ENCODE peak calls at places on chromosomes 13 and 19, in seven cellular contexts. A is A549; Y is NCI-H1092; F is CD8-positive, alpha-beta memory T cell; B is aorta; V is H54; K is stimulated activated CD4-positive, alpha-beta T cell treated with anti-CD3 and anti-CD28 coated beads, Interleukin-1b, Interleukin-23, amount 100 ng/mL, for 24 hours. D is an unnamed sample.

GRCh38 chr13:43085545-43085944 is 62.2 kb downstream of the DNAJC15 start:
- DNase-seq in B (no peak), K (no peak), Y (no peak), V (no peak), F (no peak), A (peak), D (no peak)

GRCh38 chr13:114128624-114129522 is 3.5 kb downstream of the RASA3 start:
- DNase-seq in F (peak), A (no peak), B (peak), K (peak), Y (no peak), V (peak), D (peak)

GRCh38 chr19:6108721-6109633 is 1.3 kb downstream of the RFX2 start:
- DNase-seq in B (peak), A (peak), F (peak), Y (no peak), K (peak), V (peak), D (peak)

GRCh38 chr19:43562698-43563241 is 12.6 kb downstream of the XRCC1 start:
- DNase-seq in F (peak), Y (no peak), B (peak), K (peak), V (peak), A (no peak), D (peak)

GRCh38 chr19:2977686-2978466 is 512 bp downstream of the TLE6 start:
- DNase-seq in A (no peak), V (no peak), F (no peak), K (no peak), Y (no peak), B (no peak), D (no peak)

GRCh38 chr13:91203430-91203829 is 144.1 kb upstream of the MIR17HG start:
- DNase-seq in Y (no peak), V (no peak), A (no peak), K (no peak), B (no peak), F (no peak), D (no peak)

GRCh38 chr19:57664269-57665127 is 4.2 kb upstream of the ZSCAN4 start:
- DNase-seq in A (no peak), K (no peak), V (peak), B (peak), F (no peak), Y (peak), D (peak)

GRCh38 chr13:95797016-95797415 is 120.1 kb downstream of the DNAJC3 start:
- DNase-seq in A (no peak), F (no peak), K (no peak), B (no peak), V (no peak), Y (no peak), D (no peak)

GRCh38 chr19:7748171-7748570 is 837 bp upstream of the CD209 start:
- DNase-seq in V (no peak), F (no peak), B (no peak), Y (no peak), K (no peak), A (no peak), D (no peak)

GRCh38 chr13:31200636-31200970 is 828 bp downstream of the B3GLCT start:
- DNase-seq in K (no peak), Y (no peak), A (peak), B (peak), V (peak), F (no peak), D (peak)

GRCh38 chr19:47012620-47013019 is 7.0 kb upstream of the NPAS1 start:
- DNase-seq in B (no peak), Y (no peak), F (no peak), A (no peak), V (no peak), K (no peak), D (no peak)

GRCh38 chr19:42292042-42292960 is 9.6 kb upstream of the PRR19 start:
- DNase-seq in V (no peak), K (no peak), A (no peak), F (no peak), Y (no peak), B (no peak), D (no peak)

GRCh38 chr19:2586196-2586595 is 110.3 kb downstream of the GADD45B start:
- DNase-seq in V (no peak), F (no peak), Y (no peak), A (no peak), B (peak), K (no peak), D (no peak)

GRCh38 chr13:48621056-48621455 is 32.7 kb upstream of the CYSLTR2 start:
- DNase-seq in A (no peak), V (no peak), Y (no peak), K (no peak), B (no peak), F (no peak), D (no peak)

GRCh38 chr13:30049692-30050091 is 199.3 kb upstream of the UBL3 start:
- DNase-seq in Y (no peak), F (no peak), A (no peak), B (no peak), K (no peak), V (no peak), D (no peak)

GRCh38 chr13:39483326-39483725 is 119.7 kb downstream of the LHFPL6 start:
- DNase-seq in A (no peak), F (no peak), B (no peak), K (no peak), Y (no peak), V (no peak), D (no peak)

GRCh38 chr13:114065141-114065925 is 67.1 kb downstream of the RASA3 start:
- DNase-seq in F (peak), V (peak), Y (peak), K (peak), B (peak), A (peak), D (peak)

GRCh38 chr13:59360108-59360507 is 803.6 kb downstream of the DIAPH3 start:
- DNase-seq in B (no peak), F (no peak), A (no peak), Y (no peak), K (no peak), V (no peak), D (no peak)

GRCh38 chr19:16208064-16208759 is 10.5 kb downstream of the AP1M1 start:
- DNase-seq in V (no peak), K (no peak), A (no peak), Y (no peak), F (peak), B (peak), D (no peak)

GRCh38 chr19:46718157-46718933 is 1.4 kb upstream of the PRKD2 start:
- DNase-seq in A (peak), V (no peak), Y (no peak), K (peak), B (no peak), F (peak), D (no peak)

GRCh38 chr13:19305434-19305833 is 123.8 kb upstream of the TUBA3C start:
- DNase-seq in Y (no peak), F (no peak), B (peak), K (no peak), V (no peak), A (no peak), D (no peak)

GRCh38 chr13:23440821-23441608 is 7.5 kb upstream of the SACS start:
- DNase-seq in Y (no peak), A (peak), K (no peak), F (no peak), B (no peak), V (peak), D (peak)

GRCh38 chr19:35204799-35205732 is 23.5 kb downstream of the FAM187B start:
- DNase-seq in F (no peak), B (no peak), K (no peak), A (no peak), V (no peak), Y (no peak), D (no peak)

GRCh38 chr19:38737921-38738731 is 6.1 kb downstream of the CAPN12 start:
- DNase-seq in Y (no peak), B (no peak), K (no peak), F (no peak), A (no peak), V (no peak), D (no peak)

GRCh38 chr19:33281296-33281926 is 20.9 kb downstream of the CEBPA start:
- DNase-seq in F (no peak), K (no peak), B (no peak), V (no peak), A (no peak), Y (no peak), D (no peak)

GRCh38 chr13:107900775-107901174 is 314.6 kb downstream of the LIG4 start:
- DNase-seq in Y (no peak), K (no peak), V (no peak), B (no peak), F (no peak), A (no peak), D (no peak)

GRCh38 chr19:18282021-18282787 is 782 bp upstream of the JUND start:
- DNase-seq in B (no peak), Y (peak), K (no peak), V (peak), F (no peak), A (no peak), D (no peak)

GRCh38 chr13:100210966-100211710 is 122.2 kb downstream of the PCCA start:
- DNase-seq in K (no peak), A (no peak), B (no peak), F (no peak), V (no peak), Y (no peak), D (no peak)

GRCh38 chr13:101307181-101307701 is 109.1 kb downstream of the NALCN start:
- DNase-seq in V (no peak), F (no peak), Y (no peak), K (no peak), A (no peak), B (no peak), D (no peak)

GRCh38 chr19:35318679-35319448 is 10.1 kb upstream of the CD22 start:
- DNase-seq in Y (no peak), F (no peak), V (peak), B (peak), A (peak), K (no peak), D (peak)

GRCh38 chr19:44988896-44989563 is 12.2 kb upstream of the RELB start:
- DNase-seq in V (peak), F (peak), Y (no peak), A (peak), K (peak), B (peak), D (peak)

GRCh38 chr13:83223546-83223945 is 658.7 kb downstream of the SLITRK1 start:
- DNase-seq in V (no peak), K (no peak), F (no peak), A (no peak), Y (no peak), B (no peak), D (no peak)

GRCh38 chr19:958967-959685 is 25.0 kb upstream of the WDR18 start:
- DNase-seq in B (no peak), K (peak), A (peak), V (peak), Y (no peak), F (no peak), D (no peak)

GRCh38 chr13:37386276-37386675 is 212.3 kb downstream of the POSTN start:
- DNase-seq in V (no peak), K (no peak), Y (no peak), F (no peak), A (no peak), B (no peak), D (no peak)

GRCh38 chr19:49567722-49568454 is 12.5 kb downstream of the NOSIP start:
- DNase-seq in B (no peak), K (no peak), Y (no peak), F (peak), A (no peak), V (no peak), D (no peak)